ENCODE peak calls at places on chromosome 20, in eight cellular contexts. I is breast epithelium, V is ovary, J is stomach, F is esophagus muscularis mucosa, D is spleen, O is prostate gland, C is adrenal gland. H is an unnamed sample.

GRCh38 chr20:4681441-4681840 is 40.3 kb upstream of the PRND start:
- DNase-seq in J (no peak), F (peak; percentile 78), V (no peak), O (no peak), D (no peak), C (no peak), I (no peak), H (no peak)

GRCh38 chr20:60104980-60105379 is 146.8 kb downstream of the CDH26 start:
- DNase-seq in I (no peak), V (no peak), C (no peak), J (no peak), D (no peak), F (no peak), O (no peak), H (no peak)

GRCh38 chr20:41145821-41146620 is 8.7 kb downstream of the PLCG1 start:
- DNase-seq in J (peak; percentile 44), D (peak; percentile 78), I (no peak), V (no peak), O (peak; percentile 81), C (no peak), F (no peak), H (no peak)

GRCh38 chr20:1700990-1701389 is 43.4 kb upstream of the SIRPG start:
- DNase-seq in O (no peak), J (no peak), F (no peak), C (no peak), D (no peak), I (no peak), V (no peak), H (no peak)

GRCh38 chr20:58112017-58112781 is 116.3 kb downstream of the ANKRD60 start:
- DNase-seq in F (peak; percentile 89), D (no peak), V (no peak), J (no peak), I (peak; percentile 50), O (peak; percentile 59), C (no peak), H (no peak)

GRCh38 chr20:60993647-60994046 is 258.4 kb upstream of the CDH4 start:
- DNase-seq in I (no peak), C (no peak), O (no peak), J (no peak), V (no peak), F (no peak), D (no peak), H (no peak)

GRCh38 chr20:51917886-51918545 is 115.7 kb upstream of the SALL4 start:
- DNase-seq in C (no peak), I (no peak), O (no peak), F (no peak), D (no peak), J (no peak), V (no peak), H (no peak)

GRCh38 chr20:47334022-47334551 is 22.4 kb downstream of the ZMYND8 start:
- DNase-seq in J (no peak), O (peak; percentile 74), V (no peak), D (no peak), I (no peak), C (no peak), F (no peak), H (peak; percentile 69)

GRCh38 chr20:50595988-50596693 is 86.0 kb downstream of the PTPN1 start:
- DNase-seq in D (no peak), V (no peak), I (no peak), C (peak; percentile 45), J (no peak), F (no peak), O (no peak), H (no peak)

GRCh38 chr20:52340036-52340634 is 148.6 kb upstream of the ZFP64 start:
- DNase-seq in V (no peak), J (no peak), C (no peak), F (peak; percentile 79), I (no peak), D (no peak), O (no peak), H (no peak)

GRCh38 chr20:23187759-23188158 is 101.6 kb upstream of the CD93 start:
- DNase-seq in D (peak; percentile 60), F (no peak), O (peak; percentile 49), I (no peak), J (peak; percentile 53), V (peak; percentile 27), C (peak; percentile 39), H (peak; percentile 54)

GRCh38 chr20:59723108-59723500 is 118.8 kb downstream of the PHACTR3 start:
- DNase-seq in J (no peak), C (no peak), O (no peak), V (no peak), F (no peak), I (no peak), D (no peak), H (no peak)

GRCh38 chr20:13101701-13102100 is 92.9 kb downstream of the SPTLC3 start:
- DNase-seq in F (peak; percentile 78), J (no peak), I (no peak), C (no peak), V (no peak), O (no peak), D (no peak), H (no peak)

GRCh38 chr20:1811621-1812498 is 83.3 kb upstream of the SIRPA start:
- DNase-seq in V (no peak), J (no peak), C (no peak), D (no peak), I (peak; percentile 91), F (peak; percentile 34), O (no peak), H (no peak)

GRCh38 chr20:37408930-37409210 is 62.9 kb downstream of the SRC start:
- DNase-seq in J (no peak), C (no peak), V (no peak), I (no peak), F (no peak), O (no peak), D (no peak), H (no peak)

GRCh38 chr20:8050117-8050837 is 30.7 kb upstream of the TMX4 start:
- DNase-seq in D (no peak), I (no peak), V (no peak), C (no peak), O (no peak), J (no peak), F (no peak), H (no peak)

GRCh38 chr20:3663031-3663701 is at the start of gene GFRA4:
- DNase-seq in O (no peak), V (no peak), D (peak; percentile 57), C (no peak), F (no peak), J (no peak), I (no peak), H (peak; percentile 40)

GRCh38 chr20:45117581-45117980 is 2.6 kb upstream of the WFDC5 start:
- DNase-seq in I (no peak), F (peak; percentile 37), D (no peak), O (no peak), C (no peak), V (no peak), J (no peak), H (no peak)

DNA sequence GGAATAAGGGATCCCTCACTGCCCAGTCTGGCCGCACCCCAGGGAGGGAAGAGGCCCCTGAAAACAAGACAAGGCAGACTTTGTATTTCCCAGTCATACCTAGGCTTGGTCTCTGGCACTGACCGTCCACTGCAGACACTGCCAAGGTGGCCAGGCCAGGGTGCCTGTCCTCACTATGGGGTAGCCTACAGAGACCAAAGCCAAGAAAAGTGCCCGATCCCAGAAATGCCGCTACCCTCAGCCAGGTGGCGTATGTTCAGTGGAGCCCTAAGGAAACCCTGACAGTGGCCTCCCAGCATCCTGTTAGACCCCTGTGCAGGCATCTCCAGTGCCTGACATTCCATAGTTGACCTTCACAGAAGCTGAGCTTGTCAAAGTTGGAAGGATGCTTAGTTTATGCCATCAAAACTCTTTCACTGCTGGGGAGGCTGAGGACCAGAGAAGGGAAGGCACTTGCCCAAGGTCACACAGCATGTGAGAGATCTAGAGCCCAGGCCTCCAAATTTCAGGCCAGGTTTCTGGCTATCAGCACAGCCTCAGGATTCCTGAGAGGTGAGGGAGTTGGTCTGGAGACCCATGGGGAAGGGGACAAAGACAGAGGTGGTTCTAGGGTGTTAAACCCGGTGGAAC is 2.5 kb downstream of the SCRT2 start:
- DNase-seq in C (no peak), O (no peak), J (no peak), F (no peak), D (peak; percentile 54), I (no peak), V (no peak), H (no peak)
- H3K4me3 ChIP-seq in C (no peak overlapping the region), O (no peak overlapping the region), J (no peak overlapping the region), F (no peak overlapping the region), D (no peak overlapping the region), I (no peak overlapping the region), V (no peak overlapping the region), H (no peak overlapping the region)

GRCh38 chr20:31723282-31724078 is 812 bp upstream of the BCL2L1 start:
- DNase-seq in C (peak; percentile 97), F (peak; percentile 99), O (peak; percentile 98), I (peak; percentile 97), J (peak; percentile 97), V (peak; percentile 98), D (peak; percentile 100), H (peak; percentile 98)
- TF ChIP-seq POLR2A in C (peak; percentile 43), F (peak; percentile 64), O (peak; percentile 56), I (no peak), J (no peak), V (peak; percentile 69), D (peak; percentile 39), H (peak; percentile 46)

DNA sequence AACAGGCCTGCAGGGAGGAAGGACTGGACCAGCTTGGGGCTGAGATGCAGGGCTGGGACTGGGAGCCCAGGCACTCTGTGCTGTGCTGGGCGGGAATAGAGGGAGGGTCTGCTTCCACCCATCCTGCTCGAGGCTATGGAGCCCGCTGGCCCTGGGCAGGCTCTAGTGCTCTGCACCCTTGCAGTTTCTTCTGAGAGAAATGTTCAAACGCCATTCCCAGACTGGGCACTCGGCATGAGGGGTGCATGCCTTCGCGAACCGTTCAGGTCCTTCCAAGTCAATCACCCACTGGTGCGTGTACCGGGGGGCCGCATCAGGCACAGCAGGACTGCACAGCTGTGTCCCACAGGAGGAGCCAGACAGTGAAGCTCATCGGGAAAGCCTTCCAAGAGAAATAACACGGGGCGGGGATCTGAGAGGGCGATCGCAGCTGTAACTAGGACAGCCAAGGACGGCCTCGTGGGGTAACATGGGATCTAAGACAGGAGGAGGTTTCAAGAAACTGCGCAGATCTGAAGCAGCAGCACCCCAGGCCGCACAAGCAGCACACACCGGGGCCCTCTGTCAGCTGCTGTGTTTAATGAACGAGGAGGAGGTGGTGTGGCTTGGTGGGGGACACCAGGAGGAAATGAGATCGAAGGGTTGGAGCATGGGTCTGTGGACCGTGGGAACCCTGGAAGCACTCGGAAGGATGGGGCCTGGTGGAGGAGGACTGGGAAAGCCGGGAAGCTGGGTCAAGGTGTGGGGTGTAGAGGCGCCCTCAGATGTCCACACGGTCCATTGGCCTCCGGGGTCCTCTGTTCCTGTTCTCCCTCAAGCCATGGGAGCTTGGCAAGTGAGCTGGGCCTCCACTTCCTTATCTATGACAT is 26.1 kb upstream of the PYGB start:
- DNase-seq in I (no peak), D (no peak), J (no peak), O (no peak), F (no peak), C (peak; percentile 23), V (no peak), H (no peak)
- H3K36me3 ChIP-seq in I (peaks cover 4% of the 10 kb centered on the region), D (peaks cover 86% of the 10 kb centered on the region), J (peaks cover 73% of the 10 kb centered on the region), O (no peaks in the 10 kb centered on the region), F (peaks cover 18% of the 10 kb centered on the region), C (no peaks in the 10 kb centered on the region), V (no peaks in the 10 kb centered on the region), H (no peaks in the 10 kb centered on the region)

DNA sequence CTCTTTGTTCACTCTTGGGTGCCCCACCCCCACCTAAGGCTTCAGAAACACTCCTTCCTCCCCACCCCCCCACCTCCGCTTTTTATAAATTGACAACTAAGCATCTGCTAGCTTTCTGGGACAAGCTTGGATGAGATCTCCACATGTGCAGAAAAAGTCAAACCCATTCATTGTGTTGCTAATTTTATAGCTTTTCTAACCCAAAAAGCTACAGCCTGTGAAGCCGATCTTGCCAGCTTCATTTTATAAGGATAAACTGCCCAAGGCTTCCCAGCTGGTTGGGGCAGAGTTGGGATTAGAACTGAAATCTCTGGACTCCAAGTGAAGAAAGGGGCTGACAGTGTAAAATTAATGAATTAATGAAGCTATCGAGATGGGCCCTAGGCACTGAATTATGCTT is 24.1 kb downstream of the BPIFB4 start:
- DNase-seq in F (no peak), O (no peak), I (no peak), C (no peak), D (no peak), V (no peak), J (no peak), H (no peak)
- H3K4me3 ChIP-seq in F (no peak overlapping the region), O (no peak overlapping the region), I (no peak overlapping the region), C (no peak overlapping the region), D (no peak overlapping the region), V (no peak overlapping the region), J (no peak overlapping the region), H (no peak overlapping the region)